ENCODE peak calls at places on chromosomes 6 and 20, in eight cellular contexts. S is CD8-positive, alpha-beta T cell; P is effector CD4-positive, alpha-beta T cell; Q is stimulated activated CD4-positive, alpha-beta T cell treated with anti-CD3 and anti-CD28 coated beads, Interleukin-1b, Interleukin-23, amount 100 ng/mL, for 4 hours; O is NCI-H2081; U is AG09319; M is neural crest cell; B is mesothelial cell of epicardium. V is an unnamed sample.
A peak's percentile ranks its signal among the peaks of the same experiment; 100 is the strongest.

GRCh38 chr6:120363429-120363828 is 970.9 kb downstream of the TBC1D32 start:
- DNase-seq in S (no peak), P (no peak), Q (no peak), O (no peak), U (no peak), M (peak; percentile 1), B (no peak), V (no peak)

GRCh38 chr6:118228856-118229255 is 319.2 kb upstream of the PLN start:
- DNase-seq in S (no peak), P (no peak), Q (no peak), O (no peak), U (no peak), M (no peak), B (no peak), V (no peak)

GRCh38 chr20:4805663-4806449 is 84.1 kb downstream of the PRND start:
- DNase-seq in S (no peak), P (no peak), Q (no peak), O (no peak), U (no peak), M (no peak), B (no peak), V (no peak)

GRCh38 chr6:166586424-166587156 is at the start of gene RAMACL:
- DNase-seq in S (peak; percentile 43), P (peak; percentile 30), Q (no peak), O (peak; percentile 0), U (no peak), M (no peak), B (no peak), V (no peak)

GRCh38 chr20:18005170-18005989 is 36.6 kb downstream of the MGME1 start:
- DNase-seq in S (no peak), P (no peak), Q (no peak), O (no peak), U (no peak), M (no peak), B (no peak), V (no peak)

GRCh38 chr6:125789167-125789566 is 1.6 kb upstream of the NCOA7 start:
- DNase-seq in S (no peak), P (no peak), Q (no peak), O (peak; percentile 55), U (no peak), M (no peak), B (no peak), V (no peak)

GRCh38 chr6:19024737-19025136 is 637.6 kb downstream of the RNF144B start:
- DNase-seq in S (no peak), P (no peak), Q (no peak), O (peak; percentile 77), U (no peak), M (peak; percentile 28), B (no peak), V (peak; percentile 4)

GRCh38 chr20:39298116-39298515 is 336.0 kb downstream of the DHX35 start:
- DNase-seq in S (no peak), P (no peak), Q (no peak), O (no peak), U (no peak), M (no peak), B (no peak), V (no peak)

GRCh38 chr6:11535801-11536230 is 1.7 kb upstream of the TMEM170B start:
- DNase-seq in S (no peak), P (no peak), Q (no peak), O (no peak), U (no peak), M (no peak), B (no peak), V (no peak)

GRCh38 chr6:26556263-26557070 is 18.3 kb downstream of the HMGN4 start:
- DNase-seq in S (peak; percentile 23), P (no peak), Q (no peak), O (peak; percentile 70), U (peak; percentile 83), M (peak; percentile 57), B (no peak), V (peak; percentile 50)

GRCh38 chr6:105733556-105734162 is 330.8 kb upstream of the PREP start:
- DNase-seq in S (no peak), P (no peak), Q (no peak), O (peak; percentile 2), U (no peak), M (no peak), B (no peak), V (no peak)

GRCh38 chr6:45606831-45607400 is 229.2 kb upstream of the SUPT3H start:
- DNase-seq in S (no peak), P (no peak), Q (no peak), O (no peak), U (no peak), M (no peak), B (no peak), V (no peak)

GRCh38 chr6:75458895-75459294 is 34.7 kb downstream of the FILIP1 start:
- DNase-seq in S (no peak), P (no peak), Q (no peak), O (no peak), U (peak; percentile 29), M (no peak), B (no peak), V (no peak)

GRCh38 chr6:395432-396125 is 4.0 kb downstream of the IRF4 start:
- DNase-seq in S (no peak), P (no peak), Q (no peak), O (no peak), U (no peak), M (no peak), B (no peak), V (no peak)

GRCh38 chr20:34390769-34391447 is 27.8 kb downstream of the ITCH start:
- DNase-seq in S (peak; percentile 26), P (no peak), Q (peak; percentile 20), O (no peak), U (peak; percentile 66), M (no peak), B (no peak), V (no peak)

GRCh38 chr6:24910331-24910849 is 25.4 kb downstream of the RIPOR2 start:
- DNase-seq in S (peak; percentile 53), P (no peak), Q (no peak), O (no peak), U (no peak), M (no peak), B (no peak), V (no peak)

GRCh38 chr6:132530293-132530974 is 7.6 kb upstream of the TAAR9 start:
- DNase-seq in S (peak; percentile 77), P (peak; percentile 71), Q (peak; percentile 65), O (peak; percentile 47), U (peak; percentile 31), M (peak; percentile 74), B (peak; percentile 56), V (peak; percentile 40)

GRCh38 chr6:108671175-108671574 is 110.5 kb downstream of the FOXO3 start:
- DNase-seq in S (no peak), P (no peak), Q (no peak), O (no peak), U (no peak), M (no peak), B (no peak), V (no peak)

GRCh38 chr20:38228436-38228835 is 32.1 kb downstream of the KIAA1755 start:
- DNase-seq in S (no peak), P (no peak), Q (no peak), O (no peak), U (no peak), M (no peak), B (no peak), V (no peak)

GRCh38 chr6:2485116-2485515 is 239.7 kb upstream of the GMDS start:
- DNase-seq in S (no peak), P (no peak), Q (no peak), O (no peak), U (no peak), M (no peak), B (no peak), V (peak; percentile 79)

GRCh38 chr6:118786696-118787453 is 107.1 kb upstream of the ASF1A start:
- DNase-seq in S (no peak), P (no peak), Q (no peak), O (no peak), U (no peak), M (no peak), B (no peak), V (no peak)

GRCh38 chr20:25021336-25021735 is 28.8 kb upstream of the APMAP start:
- DNase-seq in S (no peak), P (no peak), Q (no peak), O (no peak), U (no peak), M (no peak), B (no peak), V (no peak)

GRCh38 chr6:100457251-100457990 is 7.3 kb downstream of the SIM1 start:
- DNase-seq in S (no peak), P (no peak), Q (no peak), O (no peak), U (no peak), M (no peak), B (no peak), V (no peak)

GRCh38 chr20:17504326-17504897 is 26.8 kb downstream of the BFSP1 start:
- DNase-seq in S (peak; percentile 16), P (no peak), Q (no peak), O (no peak), U (no peak), M (no peak), B (no peak), V (no peak)

GRCh38 chr6:131065112-131065823 is 2.2 kb upstream of the EPB41L2 start:
- DNase-seq in S (no peak), P (no peak), Q (no peak), O (no peak), U (no peak), M (no peak), B (no peak), V (no peak)

GRCh38 chr6:121523628-121524027 is 88.2 kb downstream of the GJA1 start:
- DNase-seq in S (no peak), P (no peak), Q (no peak), O (no peak), U (no peak), M (no peak), B (no peak), V (no peak)